ENCODE peak calls at places on chromosomes 1 and 21, in ten cellular contexts. M is hypothalamus; N is stimulated activated CD4-positive, alpha-beta T cell treated with anti-CD3 and anti-CD28 coated beads, Interleukin-12 subunit alpha, Interleukin-12 subunit beta, amount 100 ng/mL, for 48 hours; F is cardiac fibroblast; J is HT1080; O is SK-N-SH; S is HCEC 1CT; Y is T-helper 9 cell; Q is EL; H is heart left ventricle. C is an unnamed sample.

GRCh38 chr1:75632350-75632949 is 21.5 kb upstream of the SLC44A5 start:
- DNase-seq in S (peak; percentile 15), F (peak; percentile 62), Y (no peak), H (no peak), Q (peak; percentile 26), M (no peak), N (no peak), J (no peak), O (peak; percentile 34), C (no peak)

GRCh38 chr1:110597966-110598365 is 8.2 kb downstream of the KCNA2 start:
- DNase-seq in M (no peak), N (no peak), F (no peak), Y (no peak), S (no peak), Q (no peak), J (no peak), O (no peak), H (no peak), C (no peak)

GRCh38 chr21:35987475-35987874 is 72.9 kb downstream of the SETD4 start:
- DNase-seq in F (no peak), Y (no peak), N (no peak), J (no peak), H (no peak), Q (no peak), O (no peak), S (no peak), M (no peak), C (no peak)

GRCh38 chr21:45054927-45055612 is 19.3 kb upstream of the ADARB1 start:
- DNase-seq in F (no peak), Y (no peak), H (no peak), M (no peak), N (no peak), S (no peak), O (no peak), Q (no peak), J (no peak), C (no peak)

GRCh38 chr1:59900640-59901039 is 25.9 kb downstream of the CYP2J2 start:
- DNase-seq in Q (no peak), N (no peak), Y (no peak), F (no peak), M (no peak), O (peak; percentile 7), J (no peak), S (no peak), H (no peak), C (no peak)

GRCh38 chr1:241598234-241598633 is 41.9 kb downstream of the CHML start:
- DNase-seq in Q (no peak), M (no peak), Y (no peak), J (no peak), N (no peak), S (no peak), O (no peak), H (no peak), F (no peak), C (no peak)

GRCh38 chr1:78673120-78673519 is 23.5 kb downstream of the IFI44 start:
- DNase-seq in Y (no peak), Q (no peak), N (peak; percentile 11), H (no peak), O (no peak), S (no peak), M (no peak), J (no peak), F (no peak), C (no peak)

GRCh38 chr21:45845063-45845789 is 136.3 kb upstream of the COL6A1 start:
- DNase-seq in N (no peak), J (no peak), O (no peak), S (no peak), M (no peak), Y (no peak), F (no peak), H (no peak), Q (no peak), C (no peak)

GRCh38 chr1:183330335-183330734 is 87.8 kb downstream of the NMNAT2 start:
- DNase-seq in Y (no peak), O (no peak), J (no peak), H (no peak), F (no peak), Q (no peak), N (no peak), S (no peak), M (no peak), C (no peak)

GRCh38 chr21:43702785-43703067 is 16.2 kb upstream of the PDXK start:
- DNase-seq in Y (no peak), S (no peak), N (no peak), J (no peak), F (no peak), O (no peak), M (no peak), H (no peak), Q (peak; percentile 44), C (no peak)

GRCh38 chr1:192518700-192519099 is 56.9 kb upstream of the RGS1 start:
- DNase-seq in F (peak; percentile 25), J (no peak), H (no peak), N (no peak), Q (no peak), Y (no peak), S (peak; percentile 49), O (no peak), M (no peak), C (no peak)

GRCh38 chr1:61746768-61747167 is 4.5 kb downstream of the PATJ start:
- DNase-seq in S (no peak), O (no peak), N (no peak), J (no peak), Y (no peak), H (no peak), F (peak; percentile 21), Q (no peak), M (no peak), C (no peak)

GRCh38 chr1:31548518-31548898 is 27.8 kb upstream of the TINAGL1 start:
- DNase-seq in Q (no peak), J (no peak), F (no peak), S (no peak), H (no peak), Y (no peak), M (no peak), O (peak; percentile 32), N (no peak), C (no peak)

GRCh38 chr1:221045842-221046831 is 166.9 kb downstream of the HLX start:
- DNase-seq in H (no peak), M (no peak), F (peak; percentile 45), N (no peak), O (no peak), Y (no peak), J (peak; percentile 11), S (peak; percentile 39), Q (peak; percentile 21), C (no peak)

GRCh38 chr1:59696421-59697115 is 118.2 kb upstream of the HOOK1 start:
- DNase-seq in H (no peak), J (no peak), S (no peak), N (no peak), O (no peak), Y (no peak), Q (no peak), M (no peak), F (no peak), C (no peak)

GRCh38 chr21:17769049-17769845 is 49.9 kb downstream of the C21orf91 start:
- DNase-seq in O (no peak), S (no peak), M (no peak), F (peak; percentile 4), J (no peak), N (no peak), Q (no peak), Y (no peak), H (no peak), C (no peak)

GRCh38 chr1:167109125-167109524 is 15.2 kb downstream of the STYXL2 start:
- DNase-seq in J (peak; percentile 41), M (no peak), Q (no peak), Y (no peak), S (no peak), O (no peak), F (no peak), H (no peak), N (no peak), C (no peak)

GRCh38 chr1:230003409-230003808 is 63.6 kb upstream of the GALNT2 start:
- DNase-seq in N (no peak), O (no peak), Y (no peak), J (no peak), F (no peak), S (no peak), H (no peak), Q (no peak), M (no peak), C (no peak)

GRCh38 chr1:51789342-51789741 is 89.2 kb downstream of the NRDC start:
- DNase-seq in N (no peak), Y (no peak), Q (no peak), S (no peak), M (no peak), O (no peak), J (no peak), F (no peak), H (no peak), C (no peak)

GRCh38 chr1:208374391-208374941 is 130.3 kb upstream of the PLXNA2 start:
- DNase-seq in Y (no peak), J (peak; percentile 65), N (no peak), M (no peak), O (no peak), S (no peak), H (no peak), F (no peak), Q (peak; percentile 35), C (no peak)

GRCh38 chr21:41715649-41716321 is 51.1 kb downstream of the RIPK4 start:
- DNase-seq in S (no peak), Q (no peak), F (no peak), H (no peak), M (no peak), O (no peak), N (no peak), Y (no peak), J (peak; percentile 6), C (no peak)

GRCh38 chr1:27090921-27091320 is 64.0 kb downstream of the SLC9A1 start:
- DNase-seq in F (no peak), N (no peak), H (no peak), O (no peak), S (no peak), M (no peak), J (no peak), Q (no peak), Y (no peak), C (no peak)

GRCh38 chr1:38050397-38051141 is 4.0 kb upstream of the POU3F1 start:
- DNase-seq in O (no peak), J (no peak), N (no peak), H (no peak), S (no peak), Q (no peak), Y (no peak), M (no peak), F (no peak), C (no peak)

GRCh38 chr1:55572878-55573734 is 357.9 kb upstream of the USP24 start:
- DNase-seq in S (peak; percentile 83), H (no peak), N (no peak), O (no peak), Y (no peak), J (peak; percentile 85), M (no peak), F (peak; percentile 80), Q (peak; percentile 86), C (no peak)

GRCh38 chr1:157682710-157683437 is 17.7 kb downstream of the FCRL3 start:
- DNase-seq in J (no peak), Q (no peak), S (no peak), O (no peak), M (no peak), N (no peak), F (no peak), H (no peak), Y (no peak), C (no peak)

GRCh38 chr1:34779962-34780361 is 1.1 kb upstream of the GJB3 start:
- DNase-seq in O (no peak), M (no peak), S (no peak), H (no peak), Y (no peak), F (no peak), J (no peak), N (no peak), Q (no peak), C (no peak)

C was measured in Right ventricle myocardium superior.